ENCODE peak calls at places on chromosomes 7 and 10, in six cellular contexts. Y is adrenal gland, G is heart left ventricle, N is sigmoid colon, H is upper lobe of left lung, J is stomach. V is an unnamed sample.

GRCh38 chr7:71345485-71345884 is 213.5 kb downstream of the GALNT17 start:
- DNase-seq in Y (no peak), G (no peak), N (no peak), H (no peak), J (no peak), V (no peak)

GRCh38 chr10:113434315-113434714 is 118.5 kb upstream of the HABP2 start:
- DNase-seq in Y (no peak), G (no peak), N (no peak), H (no peak), J (no peak), V (no peak)

GRCh38 chr10:133235265-133235664 is 2.4 kb upstream of the VENTX start:
- DNase-seq in Y (no peak), G (no peak), N (no peak), H (peak), J (no peak), V (no peak)

GRCh38 chr7:40721344-40721949 is 586.6 kb downstream of the SUGCT start:
- DNase-seq in Y (no peak), G (no peak), N (no peak), H (no peak), J (no peak), V (no peak)

GRCh38 chr7:130893441-130893894 is 159.5 kb upstream of the KLF14 start:
- DNase-seq in Y (no peak), G (no peak), N (no peak), H (no peak), J (no peak), V (no peak)

GRCh38 chr7:151795168-151795754 is 81.7 kb downstream of the PRKAG2 start:
- DNase-seq in Y (no peak), G (peak), N (peak), H (no peak), J (no peak), V (no peak)

GRCh38 chr10:13349776-13350274 is 1.7 kb upstream of the SEPHS1 start:
- DNase-seq in Y (peak), G (peak), N (peak), H (peak), J (peak), V (no peak)

GRCh38 chr10:50360486-50360885 is 109.2 kb upstream of the ASAH2 start:
- DNase-seq in Y (no peak), G (no peak), N (no peak), H (no peak), J (no peak), V (no peak)

GRCh38 chr7:82441916-82442478 is 1.6 kb downstream of the CACNA2D1 start:
- DNase-seq in Y (no peak), G (no peak), N (no peak), H (no peak), J (no peak), V (no peak)

GRCh38 chr7:155205368-155206285 is 92.1 kb upstream of the INSIG1 start:
- DNase-seq in Y (peak), G (peak), N (peak), H (no peak), J (peak), V (no peak)

GRCh38 chr7:21426286-21426957 is 1.5 kb upstream of the SP4 start:
- DNase-seq in Y (no peak), G (no peak), N (no peak), H (no peak), J (no peak), V (no peak)

GRCh38 chr7:105691692-105692564 is 110.6 kb upstream of the EFCAB10 start:
- DNase-seq in Y (peak), G (peak), N (peak), H (no peak), J (peak), V (peak)

GRCh38 chr10:132961-133898 is 2.0 kb upstream of the ZMYND11 start:
- DNase-seq in Y (no peak), G (no peak), N (no peak), H (no peak), J (no peak), V (no peak)

GRCh38 chr7:73487486-73487885 is 34.6 kb downstream of the BAZ1B start:
- DNase-seq in Y (no peak), G (no peak), N (no peak), H (no peak), J (no peak), V (no peak)

GRCh38 chr10:24603333-24603732 is 120.4 kb downstream of the ARHGAP21 start:
- DNase-seq in Y (no peak), G (no peak), N (no peak), H (no peak), J (no peak), V (no peak)

GRCh38 chr7:71904486-71904885 is 507.7 kb downstream of the CALN1 start:
- DNase-seq in Y (no peak), G (no peak), N (no peak), H (no peak), J (no peak), V (no peak)

GRCh38 chr7:66557214-66558200 is 71.2 kb upstream of the KCTD7 start:
- DNase-seq in Y (peak), G (peak), N (peak), H (peak), J (peak), V (no peak)

GRCh38 chr10:30433286-30433778 is 652 bp upstream of the MAP3K8 start:
- DNase-seq in Y (peak), G (peak), N (peak), H (no peak), J (peak), V (peak)

GRCh38 chr7:22855049-22855392 is 32.4 kb upstream of the TOMM7 start:
- DNase-seq in Y (no peak), G (no peak), N (no peak), H (no peak), J (no peak), V (no peak)

GRCh38 chr7:11776083-11776482 is 55.9 kb downstream of the THSD7A start:
- DNase-seq in Y (no peak), G (no peak), N (no peak), H (no peak), J (no peak), V (no peak)

GRCh38 chr7:91408388-91409154 is 144.3 kb downstream of the FZD1 start:
- DNase-seq in Y (no peak), G (no peak), N (no peak), H (no peak), J (no peak), V (no peak)

DNA sequence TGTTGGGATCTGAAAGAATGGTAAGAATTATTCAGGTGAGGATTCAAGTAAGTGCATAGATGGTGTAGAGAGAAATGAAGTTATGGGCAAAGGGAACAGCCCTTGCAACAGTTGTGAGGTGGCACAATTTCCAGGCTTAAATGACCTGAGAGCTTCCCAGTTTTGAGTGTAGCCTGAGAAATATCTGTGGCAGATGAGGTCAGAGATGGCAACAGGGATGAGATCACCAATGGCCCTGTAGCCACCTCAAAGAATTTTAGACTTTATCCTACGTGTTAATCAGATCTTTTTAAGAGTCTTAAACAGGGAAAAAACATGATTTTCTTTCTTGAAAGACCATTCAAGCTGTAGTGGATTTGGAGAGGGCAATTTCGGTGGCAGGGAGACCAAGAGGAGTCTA is 1.9 kb upstream of the NRF1 start:
- DNase-seq in Y (no peak), G (no peak), N (no peak), H (no peak), J (no peak), V (no peak)
- H3K4me3 ChIP-seq in Y (no peak), G (no peak), N (no peak), H (no peak), J (no peak), V (no peak)

GRCh38 chr10:122343135-122343800 is 31.2 kb upstream of the PLEKHA1 start:
- DNase-seq in Y (no peak), G (no peak), N (no peak), H (no peak), J (no peak), V (no peak)
- TF ChIP-seq POLR2A in Y (no peak), G (no peak), N (no peak), H (no peak), J (no peak), V (no peak)

GRCh38 chr10:66538908-66539307 is 386.9 kb upstream of the LRRTM3 start:
- DNase-seq in Y (no peak), G (no peak), N (no peak), H (no peak), J (no peak), V (no peak)
- H3K4me3 ChIP-seq in Y (no peak), G (no peak), N (no peak), H (no peak), J (no peak), V (no peak)

DNA sequence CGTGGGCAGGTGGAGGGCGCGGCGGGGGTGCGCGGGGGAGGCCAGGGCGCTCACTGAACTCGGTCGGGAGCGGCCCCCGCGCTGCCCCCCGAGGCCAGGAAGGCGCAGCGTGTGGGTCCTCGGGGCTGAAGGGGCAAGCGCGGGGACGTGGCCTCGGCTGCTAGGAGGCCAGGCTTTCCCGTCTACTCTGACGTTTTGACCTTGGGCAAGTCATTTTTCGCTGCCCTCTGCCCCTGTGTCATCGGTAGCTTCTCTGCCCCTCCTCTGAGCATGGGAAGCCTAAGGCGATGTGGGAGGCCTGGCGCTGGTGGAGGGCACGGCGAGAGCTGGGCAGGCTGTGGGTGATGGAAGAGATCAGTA is 456 bp downstream of the FBH1 start:
- DNase-seq in Y (peak), G (no peak), N (peak), H (no peak), J (no peak), V (no peak)
- TF ChIP-seq POLR2A in Y (no peak), G (no peak), N (no peak), H (no peak), J (no peak), V (no peak)

GRCh38 chr7:113389247-113389646 is 270.9 kb upstream of the SMIM30 start:
- DNase-seq in Y (no peak), G (no peak), N (no peak), H (no peak), J (no peak), V (no peak)

GRCh38 chr7:113379746-113380145 is 261.4 kb upstream of the SMIM30 start:
- DNase-seq in Y (no peak), G (no peak), N (no peak), H (no peak), J (no peak), V (no peak)

DNA sequence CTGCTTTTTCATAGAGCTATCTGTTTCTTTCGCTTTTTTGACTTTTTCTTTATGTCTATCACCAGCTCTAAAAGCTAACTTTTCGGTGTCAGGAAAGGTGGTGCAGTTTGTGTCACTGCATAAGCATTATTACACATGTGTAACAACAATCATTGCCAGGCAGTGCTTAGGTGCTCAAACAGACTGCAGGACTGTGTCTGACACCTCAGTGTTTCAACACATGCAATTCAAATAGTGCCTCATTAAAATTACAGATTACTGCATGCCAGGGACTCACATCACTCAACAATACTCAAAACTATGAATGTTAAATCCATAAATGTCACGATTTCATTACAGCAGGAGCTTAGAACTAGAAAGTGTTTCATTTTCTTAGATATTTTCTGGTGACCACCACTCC is 265.3 kb upstream of the SMIM30 start:
- DNase-seq in Y (no peak), G (no peak), N (no peak), H (no peak), J (no peak), V (no peak)
- H3K4me3 ChIP-seq in Y (no peak), G (no peak), N (no peak), H (no peak), J (no peak), V (no peak)

GRCh38 chr7:6111041-6111440 is 79.9 kb downstream of the ANKRD61 start:
- DNase-seq in Y (no peak), G (no peak), N (peak), H (no peak), J (no peak), V (no peak)

GRCh38 chr7:6106140-6106904 is 75.1 kb downstream of the ANKRD61 start:
- DNase-seq in Y (no peak), G (no peak), N (peak), H (no peak), J (no peak), V (no peak)

GRCh38 chr7:6107924-6108323 is 76.7 kb downstream of the ANKRD61 start:
- DNase-seq in Y (no peak), G (no peak), N (peak), H (no peak), J (no peak), V (no peak)
- TF ChIP-seq POLR2A in Y (no peak), G (no peak), N (no peak), H (no peak), J (no peak), V (no peak)

DNA sequence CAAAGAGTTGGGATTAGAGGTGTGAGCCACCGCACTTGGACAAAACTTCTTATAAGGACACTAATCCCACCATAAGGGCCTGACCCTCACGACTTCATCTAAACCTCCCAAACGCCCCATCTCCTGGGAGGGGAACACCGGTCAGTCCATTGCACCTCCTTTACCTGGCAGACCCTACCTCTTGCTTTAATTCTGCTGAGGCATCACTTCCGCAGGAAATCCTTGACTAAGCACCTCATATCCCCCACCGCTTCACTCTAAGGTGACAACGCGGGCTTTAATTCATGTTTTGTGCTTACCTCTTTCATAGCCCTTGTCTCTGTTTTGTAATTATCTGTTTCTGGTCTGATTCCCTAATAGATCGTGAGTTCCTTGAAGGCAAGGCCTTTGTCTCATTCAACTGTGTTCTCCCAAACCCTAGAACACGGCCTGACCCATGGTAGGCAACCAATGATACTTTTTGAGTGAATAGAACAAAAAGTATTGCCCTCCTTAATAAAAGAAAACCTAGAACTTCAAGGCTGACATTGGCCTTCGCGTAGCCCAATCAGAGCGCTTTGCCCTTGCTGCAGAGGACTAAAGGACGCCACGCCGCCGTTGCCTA is 453 bp upstream of the ZNF862 start:
- DNase-seq in Y (no peak), G (no peak), N (peak), H (no peak), J (no peak), V (no peak)
- H3K4me3 ChIP-seq in Y (peak), G (no peak), N (no peak), H (peak), J (no peak), V (no peak)

GRCh38 chr7:157803906-157804305 is 467.1 kb downstream of the DNAJB6 start:
- DNase-seq in Y (no peak), G (no peak), N (no peak), H (no peak), J (no peak), V (no peak)
- TF ChIP-seq POLR2A in Y (no peak), G (no peak), N (no peak), H (no peak), J (no peak), V (no peak)

GRCh38 chr10:124064158-124064603 is 29.2 kb downstream of the CHST15 start:
- DNase-seq in Y (no peak), G (no peak), N (no peak), H (peak), J (no peak), V (no peak)

GRCh38 chr10:124064676-124065075 is 28.7 kb downstream of the CHST15 start:
- DNase-seq in Y (no peak), G (no peak), N (no peak), H (no peak), J (no peak), V (no peak)

GRCh38 chr10:124063736-124064135 is 29.7 kb downstream of the CHST15 start:
- DNase-seq in Y (no peak), G (no peak), N (peak), H (no peak), J (no peak), V (no peak)

GRCh38 chr10:124066744-124067714 is 26.4 kb downstream of the CHST15 start:
- DNase-seq in Y (no peak), G (no peak), N (no peak), H (no peak), J (no peak), V (no peak)

GRCh38 chr10:124065382-124066155 is 27.8 kb downstream of the CHST15 start:
- DNase-seq in Y (no peak), G (no peak), N (no peak), H (no peak), J (no peak), V (no peak)
- H3K4me3 ChIP-seq in Y (no peak), G (no peak), N (no peak), H (peak), J (no peak), V (peak)

DNA sequence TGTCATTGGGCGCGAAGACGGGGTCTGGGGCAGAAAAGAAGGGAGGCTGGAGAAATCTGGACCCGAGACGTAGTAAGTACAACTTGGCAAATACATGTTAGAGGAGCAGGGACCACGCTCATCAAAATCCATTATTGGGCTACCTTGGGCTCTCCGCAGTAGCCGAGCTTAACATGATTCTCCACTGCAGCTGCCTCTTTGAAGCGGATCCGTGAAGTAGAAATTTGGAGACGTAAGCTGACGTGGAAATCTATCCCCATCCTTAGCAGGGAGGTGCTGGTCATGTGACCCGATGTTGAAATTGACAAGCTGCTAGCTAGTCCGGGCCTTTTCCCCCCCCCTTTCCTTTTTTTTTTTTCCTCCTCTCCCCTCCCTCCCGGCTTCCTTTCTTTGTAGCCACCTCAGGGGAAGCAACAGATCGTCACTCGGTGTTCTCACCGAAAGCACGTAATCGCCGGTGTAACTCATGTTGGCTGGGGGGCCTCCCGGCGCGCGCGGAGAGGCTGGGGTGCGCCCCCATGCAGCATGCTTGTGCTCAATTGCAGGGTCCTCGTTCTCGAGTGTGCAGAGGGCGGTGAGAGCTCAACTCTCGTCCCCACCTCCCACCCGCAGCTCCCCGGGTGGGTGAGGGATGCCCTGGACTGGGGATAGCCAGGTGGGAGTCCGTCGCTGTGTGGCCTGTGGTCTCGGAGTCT is at the start of gene HOXA11:
- DNase-seq in Y (peak), G (peak), N (peak), H (peak), J (peak), V (no peak)
- TF ChIP-seq POLR2A in Y (no peak), G (no peak), N (peak), H (no peak), J (no peak), V (no peak)